ENCODE peak calls at places on chromosomes 11 and 22, in nine cellular contexts. One of them, this sample, is unnamed.

GRCh38 chr22:29782061-29782845 is 15.1 kb downstream of the UQCR10 start:
- DNase-seq in GM04504: no peak
- DNase-seq in posterior vena cava: no peak
- DNase-seq in CD4-positive, alpha-beta T cell: no peak
- DNase-seq in activated T-cell treated with anti-CD3 and anti-CD28 coated beads, Interleukin-2, amount 50 U/mL, for 72 hours: no peak
- DNase-seq in iris pigment epithelial cell: peak
- DNase-seq in cardiac fibroblast: peak
- DNase-seq in C1 segment of cervical spinal cord: peak
- DNase-seq in Calu3: peak
- DNase-seq in this sample: peak

GRCh38 chr11:69199583-69200295 is 44.0 kb downstream of the SMIM38 start:
- DNase-seq in cardiac fibroblast: no peak
- DNase-seq in Calu3: no peak
- DNase-seq in posterior vena cava: peak
- DNase-seq in iris pigment epithelial cell: no peak
- DNase-seq in activated T-cell treated with anti-CD3 and anti-CD28 coated beads, Interleukin-2, amount 50 U/mL, for 72 hours: no peak
- DNase-seq in C1 segment of cervical spinal cord: no peak
- DNase-seq in CD4-positive, alpha-beta T cell: no peak
- DNase-seq in GM04504: no peak
- DNase-seq in this sample: no peak

GRCh38 chr11:119167933-119168332 is 592 bp upstream of the NLRX1 start:
- DNase-seq in cardiac fibroblast: no peak
- DNase-seq in CD4-positive, alpha-beta T cell: no peak
- DNase-seq in iris pigment epithelial cell: no peak
- DNase-seq in C1 segment of cervical spinal cord: no peak
- DNase-seq in activated T-cell treated with anti-CD3 and anti-CD28 coated beads, Interleukin-2, amount 50 U/mL, for 72 hours: no peak
- DNase-seq in posterior vena cava: no peak
- DNase-seq in Calu3: no peak
- DNase-seq in GM04504: no peak
- DNase-seq in this sample: no peak

GRCh38 chr22:26529345-26529744 is 17.1 kb upstream of the TFIP11 start:
- DNase-seq in CD4-positive, alpha-beta T cell: no peak
- DNase-seq in posterior vena cava: peak
- DNase-seq in GM04504: no peak
- DNase-seq in Calu3: no peak
- DNase-seq in C1 segment of cervical spinal cord: no peak
- DNase-seq in cardiac fibroblast: peak
- DNase-seq in iris pigment epithelial cell: peak
- DNase-seq in activated T-cell treated with anti-CD3 and anti-CD28 coated beads, Interleukin-2, amount 50 U/mL, for 72 hours: no peak
- DNase-seq in this sample: no peak

GRCh38 chr11:15845261-15845660 is 511.1 kb downstream of the SOX6 start:
- DNase-seq in cardiac fibroblast: no peak
- DNase-seq in activated T-cell treated with anti-CD3 and anti-CD28 coated beads, Interleukin-2, amount 50 U/mL, for 72 hours: no peak
- DNase-seq in iris pigment epithelial cell: no peak
- DNase-seq in CD4-positive, alpha-beta T cell: no peak
- DNase-seq in C1 segment of cervical spinal cord: peak
- DNase-seq in posterior vena cava: no peak
- DNase-seq in Calu3: no peak
- DNase-seq in GM04504: no peak
- DNase-seq in this sample: no peak

GRCh38 chr11:16184588-16184987 is 171.8 kb downstream of the SOX6 start:
- DNase-seq in C1 segment of cervical spinal cord: no peak
- DNase-seq in Calu3: peak
- DNase-seq in iris pigment epithelial cell: peak
- DNase-seq in cardiac fibroblast: peak
- DNase-seq in GM04504: peak
- DNase-seq in CD4-positive, alpha-beta T cell: no peak
- DNase-seq in posterior vena cava: no peak
- DNase-seq in activated T-cell treated with anti-CD3 and anti-CD28 coated beads, Interleukin-2, amount 50 U/mL, for 72 hours: no peak
- DNase-seq in this sample: no peak

GRCh38 chr11:126978911-126979310 is 21.7 kb downstream of the KIRREL3 start:
- DNase-seq in activated T-cell treated with anti-CD3 and anti-CD28 coated beads, Interleukin-2, amount 50 U/mL, for 72 hours: no peak
- DNase-seq in Calu3: no peak
- DNase-seq in GM04504: no peak
- DNase-seq in cardiac fibroblast: no peak
- DNase-seq in CD4-positive, alpha-beta T cell: no peak
- DNase-seq in C1 segment of cervical spinal cord: no peak
- DNase-seq in posterior vena cava: no peak
- DNase-seq in iris pigment epithelial cell: no peak
- DNase-seq in this sample: no peak

GRCh38 chr11:111167666-111168065 is 77.9 kb upstream of the POU2AF2 start:
- DNase-seq in cardiac fibroblast: no peak
- DNase-seq in Calu3: no peak
- DNase-seq in posterior vena cava: no peak
- DNase-seq in CD4-positive, alpha-beta T cell: no peak
- DNase-seq in iris pigment epithelial cell: no peak
- DNase-seq in activated T-cell treated with anti-CD3 and anti-CD28 coated beads, Interleukin-2, amount 50 U/mL, for 72 hours: no peak
- DNase-seq in GM04504: no peak
- DNase-seq in C1 segment of cervical spinal cord: no peak
- DNase-seq in this sample: no peak

GRCh38 chr11:103528046-103528445 is 418.8 kb downstream of the DYNC2H1 start:
- DNase-seq in iris pigment epithelial cell: peak
- DNase-seq in activated T-cell treated with anti-CD3 and anti-CD28 coated beads, Interleukin-2, amount 50 U/mL, for 72 hours: no peak
- DNase-seq in GM04504: no peak
- DNase-seq in CD4-positive, alpha-beta T cell: no peak
- DNase-seq in posterior vena cava: no peak
- DNase-seq in Calu3: no peak
- DNase-seq in C1 segment of cervical spinal cord: no peak
- DNase-seq in cardiac fibroblast: peak
- DNase-seq in this sample: no peak

GRCh38 chr11:65246506-65246905 is 15.3 kb upstream of the POLA2 start:
- DNase-seq in C1 segment of cervical spinal cord: no peak
- DNase-seq in activated T-cell treated with anti-CD3 and anti-CD28 coated beads, Interleukin-2, amount 50 U/mL, for 72 hours: no peak
- DNase-seq in iris pigment epithelial cell: no peak
- DNase-seq in cardiac fibroblast: no peak
- DNase-seq in CD4-positive, alpha-beta T cell: no peak
- DNase-seq in posterior vena cava: peak
- DNase-seq in Calu3: no peak
- DNase-seq in GM04504: no peak
- DNase-seq in this sample: no peak

GRCh38 chr22:29268511-29269229 is 602 bp downstream of the EWSR1 start:
- DNase-seq in iris pigment epithelial cell: peak
- DNase-seq in posterior vena cava: peak
- DNase-seq in CD4-positive, alpha-beta T cell: no peak
- DNase-seq in C1 segment of cervical spinal cord: peak
- DNase-seq in activated T-cell treated with anti-CD3 and anti-CD28 coated beads, Interleukin-2, amount 50 U/mL, for 72 hours: peak
- DNase-seq in cardiac fibroblast: peak
- DNase-seq in GM04504: peak
- DNase-seq in Calu3: peak
- DNase-seq in this sample: peak

GRCh38 chr11:133967599-133968238 is 11.0 kb upstream of the IGSF9B start:
- DNase-seq in cardiac fibroblast: no peak
- DNase-seq in C1 segment of cervical spinal cord: no peak
- DNase-seq in posterior vena cava: no peak
- DNase-seq in CD4-positive, alpha-beta T cell: no peak
- DNase-seq in activated T-cell treated with anti-CD3 and anti-CD28 coated beads, Interleukin-2, amount 50 U/mL, for 72 hours: no peak
- DNase-seq in iris pigment epithelial cell: no peak
- DNase-seq in Calu3: no peak
- DNase-seq in GM04504: no peak
- DNase-seq in this sample: no peak

GRCh38 chr22:37509026-37509886 is 10.0 kb downstream of the CARD10 start:
- DNase-seq in activated T-cell treated with anti-CD3 and anti-CD28 coated beads, Interleukin-2, amount 50 U/mL, for 72 hours: no peak
- DNase-seq in CD4-positive, alpha-beta T cell: no peak
- DNase-seq in iris pigment epithelial cell: no peak
- DNase-seq in GM04504: no peak
- DNase-seq in C1 segment of cervical spinal cord: no peak
- DNase-seq in posterior vena cava: no peak
- DNase-seq in cardiac fibroblast: no peak
- DNase-seq in Calu3: no peak
- DNase-seq in this sample: no peak

GRCh38 chr22:22934543-22935055 is 47.0 kb downstream of the IGLL5 start:
- DNase-seq in C1 segment of cervical spinal cord: no peak
- DNase-seq in GM04504: no peak
- DNase-seq in iris pigment epithelial cell: no peak
- DNase-seq in activated T-cell treated with anti-CD3 and anti-CD28 coated beads, Interleukin-2, amount 50 U/mL, for 72 hours: no peak
- DNase-seq in Calu3: no peak
- DNase-seq in CD4-positive, alpha-beta T cell: no peak
- DNase-seq in posterior vena cava: no peak
- DNase-seq in cardiac fibroblast: no peak
- DNase-seq in this sample: no peak

GRCh38 chr22:27792452-27793165 is 8.9 kb downstream of the MN1 start:
- DNase-seq in cardiac fibroblast: no peak
- DNase-seq in iris pigment epithelial cell: no peak
- DNase-seq in GM04504: no peak
- DNase-seq in CD4-positive, alpha-beta T cell: no peak
- DNase-seq in activated T-cell treated with anti-CD3 and anti-CD28 coated beads, Interleukin-2, amount 50 U/mL, for 72 hours: no peak
- DNase-seq in Calu3: no peak
- DNase-seq in C1 segment of cervical spinal cord: no peak
- DNase-seq in posterior vena cava: no peak
- DNase-seq in this sample: no peak

GRCh38 chr11:24267015-24267414 is 229.8 kb upstream of the LUZP2 start:
- DNase-seq in C1 segment of cervical spinal cord: no peak
- DNase-seq in posterior vena cava: no peak
- DNase-seq in iris pigment epithelial cell: no peak
- DNase-seq in activated T-cell treated with anti-CD3 and anti-CD28 coated beads, Interleukin-2, amount 50 U/mL, for 72 hours: no peak
- DNase-seq in cardiac fibroblast: no peak
- DNase-seq in Calu3: no peak
- DNase-seq in CD4-positive, alpha-beta T cell: no peak
- DNase-seq in GM04504: no peak
- DNase-seq in this sample: no peak

GRCh38 chr11:36405585-36406367 is 104.3 kb downstream of the TRAF6 start:
- DNase-seq in posterior vena cava: no peak
- DNase-seq in iris pigment epithelial cell: no peak
- DNase-seq in C1 segment of cervical spinal cord: no peak
- DNase-seq in cardiac fibroblast: peak
- DNase-seq in CD4-positive, alpha-beta T cell: no peak
- DNase-seq in activated T-cell treated with anti-CD3 and anti-CD28 coated beads, Interleukin-2, amount 50 U/mL, for 72 hours: no peak
- DNase-seq in Calu3: no peak
- DNase-seq in GM04504: no peak
- DNase-seq in this sample: no peak

GRCh38 chr22:29314537-29315285 is 786 bp downstream of the RASL10A start:
- DNase-seq in CD4-positive, alpha-beta T cell: no peak
- DNase-seq in Calu3: peak
- DNase-seq in GM04504: no peak
- DNase-seq in activated T-cell treated with anti-CD3 and anti-CD28 coated beads, Interleukin-2, amount 50 U/mL, for 72 hours: no peak
- DNase-seq in iris pigment epithelial cell: no peak
- DNase-seq in C1 segment of cervical spinal cord: no peak
- DNase-seq in cardiac fibroblast: no peak
- DNase-seq in posterior vena cava: no peak
- DNase-seq in this sample: no peak

GRCh38 chr11:48088682-48089050 is 108.3 kb downstream of the PTPRJ start:
- DNase-seq in C1 segment of cervical spinal cord: no peak
- DNase-seq in GM04504: no peak
- DNase-seq in Calu3: no peak
- DNase-seq in CD4-positive, alpha-beta T cell: no peak
- DNase-seq in cardiac fibroblast: no peak
- DNase-seq in posterior vena cava: no peak
- DNase-seq in iris pigment epithelial cell: peak
- DNase-seq in activated T-cell treated with anti-CD3 and anti-CD28 coated beads, Interleukin-2, amount 50 U/mL, for 72 hours: no peak
- DNase-seq in this sample: no peak

GRCh38 chr11:6640036-6640984 is 15.3 kb downstream of the DCHS1 start:
- DNase-seq in GM04504: no peak
- DNase-seq in iris pigment epithelial cell: no peak
- DNase-seq in activated T-cell treated with anti-CD3 and anti-CD28 coated beads, Interleukin-2, amount 50 U/mL, for 72 hours: no peak
- DNase-seq in CD4-positive, alpha-beta T cell: no peak
- DNase-seq in C1 segment of cervical spinal cord: no peak
- DNase-seq in posterior vena cava: no peak
- DNase-seq in cardiac fibroblast: no peak
- DNase-seq in Calu3: no peak
- DNase-seq in this sample: no peak

GRCh38 chr11:74265256-74265655 is 46.2 kb downstream of the P4HA3 start:
- DNase-seq in iris pigment epithelial cell: no peak
- DNase-seq in CD4-positive, alpha-beta T cell: no peak
- DNase-seq in cardiac fibroblast: no peak
- DNase-seq in GM04504: no peak
- DNase-seq in C1 segment of cervical spinal cord: no peak
- DNase-seq in activated T-cell treated with anti-CD3 and anti-CD28 coated beads, Interleukin-2, amount 50 U/mL, for 72 hours: no peak
- DNase-seq in posterior vena cava: no peak
- DNase-seq in Calu3: no peak
- DNase-seq in this sample: no peak

GRCh38 chr11:130839950-130840666 is 76.2 kb downstream of the SNX19 start:
- DNase-seq in C1 segment of cervical spinal cord: no peak
- DNase-seq in cardiac fibroblast: peak
- DNase-seq in activated T-cell treated with anti-CD3 and anti-CD28 coated beads, Interleukin-2, amount 50 U/mL, for 72 hours: no peak
- DNase-seq in posterior vena cava: no peak
- DNase-seq in Calu3: no peak
- DNase-seq in CD4-positive, alpha-beta T cell: no peak
- DNase-seq in GM04504: peak
- DNase-seq in iris pigment epithelial cell: no peak
- DNase-seq in this sample: peak

GRCh38 chr11:125348704-125349635 is 147.1 kb downstream of the FEZ1 start:
- DNase-seq in GM04504: no peak
- DNase-seq in C1 segment of cervical spinal cord: no peak
- DNase-seq in cardiac fibroblast: peak
- DNase-seq in iris pigment epithelial cell: peak
- DNase-seq in activated T-cell treated with anti-CD3 and anti-CD28 coated beads, Interleukin-2, amount 50 U/mL, for 72 hours: peak
- DNase-seq in posterior vena cava: peak
- DNase-seq in CD4-positive, alpha-beta T cell: peak
- DNase-seq in Calu3: peak
- DNase-seq in this sample: peak

GRCh38 chr11:71119656-71120269 is 132.6 kb downstream of the SHANK2 start:
- DNase-seq in iris pigment epithelial cell: no peak
- DNase-seq in Calu3: no peak
- DNase-seq in posterior vena cava: peak
- DNase-seq in C1 segment of cervical spinal cord: no peak
- DNase-seq in GM04504: no peak
- DNase-seq in CD4-positive, alpha-beta T cell: no peak
- DNase-seq in cardiac fibroblast: no peak
- DNase-seq in activated T-cell treated with anti-CD3 and anti-CD28 coated beads, Interleukin-2, amount 50 U/mL, for 72 hours: no peak
- DNase-seq in this sample: no peak

GRCh38 chr11:66467034-66467659 is 442 bp downstream of the PELI3 start:
- DNase-seq in iris pigment epithelial cell: peak
- DNase-seq in C1 segment of cervical spinal cord: no peak
- DNase-seq in activated T-cell treated with anti-CD3 and anti-CD28 coated beads, Interleukin-2, amount 50 U/mL, for 72 hours: peak
- DNase-seq in cardiac fibroblast: peak
- DNase-seq in Calu3: peak
- DNase-seq in CD4-positive, alpha-beta T cell: no peak
- DNase-seq in posterior vena cava: no peak
- DNase-seq in GM04504: no peak
- DNase-seq in this sample: peak

GRCh38 chr11:78532991-78533861 is 41.4 kb downstream of the NARS2 start:
- DNase-seq in cardiac fibroblast: no peak
- DNase-seq in GM04504: no peak
- DNase-seq in activated T-cell treated with anti-CD3 and anti-CD28 coated beads, Interleukin-2, amount 50 U/mL, for 72 hours: no peak
- DNase-seq in C1 segment of cervical spinal cord: no peak
- DNase-seq in iris pigment epithelial cell: no peak
- DNase-seq in CD4-positive, alpha-beta T cell: no peak
- DNase-seq in posterior vena cava: no peak
- DNase-seq in Calu3: no peak
- DNase-seq in this sample: no peak

GRCh38 chr22:39524753-39525657 is 4.6 kb downstream of the ATF4 start:
- DNase-seq in GM04504: no peak
- DNase-seq in C1 segment of cervical spinal cord: no peak
- DNase-seq in iris pigment epithelial cell: no peak
- DNase-seq in activated T-cell treated with anti-CD3 and anti-CD28 coated beads, Interleukin-2, amount 50 U/mL, for 72 hours: no peak
- DNase-seq in Calu3: no peak
- DNase-seq in CD4-positive, alpha-beta T cell: no peak
- DNase-seq in cardiac fibroblast: no peak
- DNase-seq in posterior vena cava: no peak
- DNase-seq in this sample: no peak

GRCh38 chr22:27747396-27748256 is 53.9 kb downstream of the MN1 start:
- DNase-seq in iris pigment epithelial cell: no peak
- DNase-seq in cardiac fibroblast: peak
- DNase-seq in GM04504: no peak
- DNase-seq in Calu3: no peak
- DNase-seq in posterior vena cava: peak
- DNase-seq in C1 segment of cervical spinal cord: no peak
- DNase-seq in activated T-cell treated with anti-CD3 and anti-CD28 coated beads, Interleukin-2, amount 50 U/mL, for 72 hours: no peak
- DNase-seq in CD4-positive, alpha-beta T cell: no peak
- DNase-seq in this sample: no peak

GRCh38 chr22:45271667-45272188 is 13.0 kb upstream of the UPK3A start:
- DNase-seq in iris pigment epithelial cell: no peak
- DNase-seq in posterior vena cava: no peak
- DNase-seq in cardiac fibroblast: peak
- DNase-seq in CD4-positive, alpha-beta T cell: no peak
- DNase-seq in C1 segment of cervical spinal cord: peak
- DNase-seq in activated T-cell treated with anti-CD3 and anti-CD28 coated beads, Interleukin-2, amount 50 U/mL, for 72 hours: no peak
- DNase-seq in GM04504: no peak
- DNase-seq in Calu3: no peak
- DNase-seq in this sample: peak